ENCODE peak calls at places on chromosome 16, in four cellular contexts. R, Z, L and H are unnamed samples.

GRCh38 chr16:53817117-53817516 is 113.2 kb downstream of the FTO start:
- DNase-seq in R (no peak), Z (peak; percentile 96), L (no peak), H (peak; percentile 51)

GRCh38 chr16:49593423-49594040 is 219.9 kb downstream of the C16orf78 start:
- DNase-seq in R (peak; percentile 33), Z (no peak), L (no peak), H (peak; percentile 53)

GRCh38 chr16:4652561-4652960 is 27.9 kb downstream of the MGRN1 start:
- DNase-seq in R (no peak), Z (no peak), L (no peak), H (no peak)

GRCh38 chr16:13453938-13454553 is 465.9 kb upstream of the ERCC4 start:
- DNase-seq in R (no peak), Z (no peak), L (peak; percentile 51), H (peak; percentile 57)

GRCh38 chr16:3017262-3017805 is 649 bp downstream of the CLDN6 start:
- DNase-seq in R (no peak), Z (no peak), L (no peak), H (peak; percentile 42)

GRCh38 chr16:89581045-89581695 is 5.6 kb downstream of the CPNE7 start:
- DNase-seq in R (no peak), Z (peak; percentile 99), L (no peak), H (peak; percentile 74)

GRCh38 chr16:50102046-50102756 is 36.4 kb downstream of the HEATR3 start:
- DNase-seq in R (no peak), Z (peak; percentile 86), L (no peak), H (no peak)

GRCh38 chr16:57377080-57377841 is 5.0 kb downstream of the CX3CL1 start:
- DNase-seq in R (peak; percentile 48), Z (peak; percentile 85), L (no peak), H (peak; percentile 69)

GRCh38 chr16:89116341-89117238 is 22.9 kb downstream of the ACSF3 start:
- DNase-seq in R (no peak), Z (no peak), L (no peak), H (no peak)

GRCh38 chr16:30054959-30055553 is 10.5 kb upstream of the ALDOA start:
- DNase-seq in R (peak; percentile 86), Z (no peak), L (no peak), H (peak; percentile 80)

GRCh38 chr16:1073566-1074378 is 1.2 kb downstream of the SSTR5 start:
- DNase-seq in R (peak; percentile 62), Z (no peak), L (no peak), H (peak; percentile 37)

GRCh38 chr16:84808812-84809211 is 11.0 kb upstream of the CRISPLD2 start:
- DNase-seq in R (no peak), Z (no peak), L (no peak), H (no peak)

GRCh38 chr16:56424791-56425438 is 430 bp downstream of the AMFR start:
- DNase-seq in R (peak; percentile 45), Z (no peak), L (peak; percentile 42), H (peak; percentile 61)

GRCh38 chr16:12675852-12676251 is 127.8 kb downstream of the CPPED1 start:
- DNase-seq in R (no peak), Z (peak; percentile 75), L (no peak), H (peak; percentile 29)

GRCh38 chr16:48383877-48384304 is 1.3 kb downstream of the SIAH1 start:
- DNase-seq in R (no peak), Z (no peak), L (no peak), H (peak; percentile 81)

GRCh38 chr16:12573730-12574383 is 229.8 kb downstream of the CPPED1 start:
- DNase-seq in R (peak; percentile 77), Z (no peak), L (peak; percentile 37), H (peak; percentile 72)

GRCh38 chr16:48053346-48053745 is 102.4 kb downstream of the ABCC12 start:
- DNase-seq in R (peak; percentile 70), Z (peak; percentile 69), L (peak; percentile 36), H (peak; percentile 98)

GRCh38 chr16:63080736-63081135 is 1044.5 kb upstream of the CDH8 start:
- DNase-seq in R (no peak), Z (no peak), L (no peak), H (peak; percentile 72)

GRCh38 chr16:85753559-85753958 is 2.7 kb upstream of the C16orf74 start:
- DNase-seq in R (no peak), Z (no peak), L (no peak), H (no peak)

GRCh38 chr16:55502801-55503366 is 6.0 kb upstream of the LPCAT2 start:
- DNase-seq in R (peak; percentile 32), Z (peak; percentile 93), L (no peak), H (no peak)

GRCh38 chr16:64715624-64716023 is 406.2 kb downstream of the CDH11 start:
- DNase-seq in R (no peak), Z (no peak), L (no peak), H (no peak)
- H2AK5ac ChIP-seq in R (no peak overlapping the region), Z (no peak overlapping the region), L (no peak overlapping the region), H (no peak overlapping the region)

GRCh38 chr16:19861811-19862327 is 22.8 kb downstream of the GPRC5B start:
- DNase-seq in R (peak; percentile 65), Z (no peak), L (no peak), H (peak; percentile 70)
- H2BK120ac ChIP-seq in R (no peak overlapping the region), Z (no peak overlapping the region), L (peak overlapping the region; percentile 62), H (no peak overlapping the region)

GRCh38 chr16:27766166-27766925 is 216.4 kb downstream of the KATNIP start:
- DNase-seq in R (no peak), Z (no peak), L (no peak), H (no peak)

GRCh38 chr16:27767081-27767480 is 217.1 kb downstream of the KATNIP start:
- DNase-seq in R (no peak), Z (no peak), L (no peak), H (no peak)

GRCh38 chr16:27764427-27764826 is 214.5 kb downstream of the KATNIP start:
- DNase-seq in R (no peak), Z (no peak), L (no peak), H (no peak)

GRCh38 chr16:27762441-27762840 is 212.5 kb downstream of the KATNIP start:
- DNase-seq in R (no peak), Z (peak; percentile 58), L (no peak), H (no peak)

DNA sequence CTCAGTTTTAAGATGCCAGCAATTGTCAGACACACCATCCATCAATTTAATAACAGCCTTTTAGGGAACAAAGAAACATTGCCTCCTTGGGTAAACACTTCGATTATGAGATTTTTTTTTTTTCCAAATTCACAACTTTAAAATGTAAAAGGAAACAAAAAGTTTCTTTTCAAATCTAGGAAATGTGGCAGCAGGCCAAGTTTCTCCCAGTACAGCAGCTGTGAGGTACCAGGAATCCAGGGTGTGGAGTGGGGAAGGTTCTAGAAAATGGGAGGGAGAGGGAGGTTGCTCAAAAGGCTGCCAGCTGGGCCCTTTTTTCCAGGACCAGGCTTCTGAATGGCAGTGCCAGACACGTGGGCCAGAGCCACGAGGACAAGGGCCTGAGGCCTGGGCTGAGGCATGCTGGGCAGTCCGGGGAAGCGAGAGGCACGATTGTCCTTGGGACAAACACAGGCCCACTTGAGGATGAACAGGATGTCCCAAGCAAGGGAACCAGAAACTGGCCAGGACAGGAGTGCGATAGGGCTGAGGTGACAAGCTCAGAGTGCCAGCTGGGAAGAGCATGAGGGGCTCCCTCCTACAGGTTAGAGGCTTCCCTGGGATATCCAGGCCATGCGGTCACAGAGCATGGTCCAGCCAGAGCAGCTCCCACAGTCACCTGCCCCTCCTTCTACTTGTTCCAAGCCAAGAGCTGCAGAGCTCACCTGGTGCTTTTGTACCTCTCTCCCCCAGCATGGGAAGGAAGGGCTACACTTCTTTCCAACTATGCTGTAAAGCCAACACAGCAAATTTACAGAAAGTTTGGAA is 215.1 kb downstream of the KATNIP start:
- DNase-seq in R (no peak), Z (no peak), L (no peak), H (no peak)
- H2AK5ac ChIP-seq in R (no peak overlapping the region), Z (no peak overlapping the region), L (no peak overlapping the region), H (no peak overlapping the region)

DNA sequence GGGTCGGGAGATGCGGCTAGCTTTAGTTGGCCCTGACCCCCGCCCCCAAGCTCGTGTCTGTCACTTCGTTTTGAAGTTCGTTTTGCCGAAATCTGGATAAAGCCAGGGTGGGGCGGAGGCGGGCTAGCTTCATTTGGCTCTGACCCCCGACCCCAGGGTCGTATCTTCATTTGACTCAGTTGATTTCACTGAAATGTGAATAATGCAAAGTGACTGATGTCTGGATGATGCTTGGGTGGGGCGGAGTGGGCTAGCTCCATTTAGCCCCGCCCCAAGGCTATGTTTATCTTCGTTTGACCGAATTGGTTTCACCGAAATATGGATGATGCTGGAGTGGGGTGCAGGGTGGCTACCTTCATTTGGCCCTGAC is 667 bp downstream of the PSMD7 start:
- DNase-seq in R (no peak), Z (peak; percentile 19), L (no peak), H (peak; percentile 35)
- H2BK120ac ChIP-seq in R (no peak overlapping the region), Z (peak overlapping the region; percentile 3), L (peak overlapping the region; percentile 57), H (no peak overlapping the region)

GRCh38 chr16:46899443-46900143 is 15.4 kb downstream of the GPT2 start:
- DNase-seq in R (no peak), Z (peak; percentile 23), L (no peak), H (no peak)

GRCh38 chr16:46896314-46896968 is 12.3 kb downstream of the GPT2 start:
- DNase-seq in R (no peak), Z (peak; percentile 29), L (no peak), H (no peak)

GRCh38 chr16:46897471-46897870 is 13.3 kb downstream of the GPT2 start:
- DNase-seq in R (no peak), Z (no peak), L (no peak), H (no peak)

GRCh38 chr16:46895399-46896313 is 11.5 kb downstream of the GPT2 start:
- DNase-seq in R (no peak), Z (no peak), L (no peak), H (no peak)

GRCh38 chr16:46898006-46898405 is 13.8 kb downstream of the GPT2 start:
- DNase-seq in R (no peak), Z (no peak), L (no peak), H (no peak)
- H2AK5ac ChIP-seq in R (no peak overlapping the region), Z (no peak overlapping the region), L (peak overlapping the region; percentile 14), H (no peak overlapping the region)

GRCh38 chr16:74734361-74735161 is 33.9 kb upstream of the MLKL start:
- DNase-seq in R (peak; percentile 76), Z (no peak), L (peak; percentile 40), H (peak; percentile 74)
- H2BK120ac ChIP-seq in R (no peak overlapping the region), Z (no peak overlapping the region), L (peak overlapping the region; percentile 35), H (no peak overlapping the region)